ENCODE peak calls at places on chromosomes 12 and 14, in nine cellular contexts. One of them, this sample, is unnamed.
A peak's percentile ranks its signal among the peaks of the same experiment; 100 is the strongest.

GRCh38 chr14:100081997-100082625 is 16.9 kb downstream of the EVL start:
- DNase-seq in HCT116: no peak
- DNase-seq in stomach: no peak
- DNase-seq in endothelial cell of umbilical vein: no peak
- DNase-seq in breast epithelium: no peak
- DNase-seq in HepG2: no peak
- DNase-seq in esophagus muscularis mucosa: no peak
- DNase-seq in upper lobe of left lung: no peak
- DNase-seq in sigmoid colon: no peak
- DNase-seq in this sample: no peak

GRCh38 chr12:20601668-20602280 is 93.4 kb upstream of the SLCO1C1 start:
- DNase-seq in HCT116: peak; percentile 46
- DNase-seq in stomach: no peak
- DNase-seq in endothelial cell of umbilical vein: peak; percentile 75
- DNase-seq in breast epithelium: no peak
- DNase-seq in HepG2: peak; percentile 28
- DNase-seq in esophagus muscularis mucosa: no peak
- DNase-seq in upper lobe of left lung: no peak
- DNase-seq in sigmoid colon: no peak
- DNase-seq in this sample: no peak

GRCh38 chr12:70815056-70815455 is 105.5 kb downstream of the PTPRR start:
- DNase-seq in HCT116: no peak
- DNase-seq in stomach: no peak
- DNase-seq in endothelial cell of umbilical vein: no peak
- DNase-seq in breast epithelium: no peak
- DNase-seq in HepG2: no peak
- DNase-seq in esophagus muscularis mucosa: no peak
- DNase-seq in upper lobe of left lung: no peak
- DNase-seq in sigmoid colon: no peak
- DNase-seq in this sample: no peak

GRCh38 chr12:45732936-45733335 is 3.4 kb downstream of the ARID2 start:
- DNase-seq in HCT116: no peak
- DNase-seq in stomach: no peak
- DNase-seq in endothelial cell of umbilical vein: peak; percentile 46
- DNase-seq in breast epithelium: no peak
- DNase-seq in HepG2: no peak
- DNase-seq in esophagus muscularis mucosa: no peak
- DNase-seq in upper lobe of left lung: no peak
- DNase-seq in sigmoid colon: no peak
- DNase-seq in this sample: no peak

GRCh38 chr12:11461433-11461832 is 66.1 kb upstream of the PRB2 start:
- DNase-seq in HCT116: no peak
- DNase-seq in stomach: no peak
- DNase-seq in endothelial cell of umbilical vein: no peak
- DNase-seq in breast epithelium: no peak
- DNase-seq in HepG2: no peak
- DNase-seq in esophagus muscularis mucosa: no peak
- DNase-seq in upper lobe of left lung: no peak
- DNase-seq in sigmoid colon: no peak
- DNase-seq in this sample: no peak

GRCh38 chr12:85823436-85824179 is 12.6 kb downstream of the RASSF9 start:
- DNase-seq in HCT116: no peak
- DNase-seq in stomach: no peak
- DNase-seq in endothelial cell of umbilical vein: peak; percentile 58
- DNase-seq in breast epithelium: no peak
- DNase-seq in HepG2: no peak
- DNase-seq in esophagus muscularis mucosa: no peak
- DNase-seq in upper lobe of left lung: no peak
- DNase-seq in sigmoid colon: no peak
- DNase-seq in this sample: no peak

GRCh38 chr12:58368001-58368400 is 426.6 kb downstream of the ATP23 start:
- DNase-seq in HCT116: no peak
- DNase-seq in stomach: no peak
- DNase-seq in endothelial cell of umbilical vein: no peak
- DNase-seq in breast epithelium: no peak
- DNase-seq in HepG2: no peak
- DNase-seq in esophagus muscularis mucosa: no peak
- DNase-seq in upper lobe of left lung: no peak
- DNase-seq in sigmoid colon: no peak
- DNase-seq in this sample: no peak

GRCh38 chr12:5710260-5710878 is 234.7 kb downstream of the ANO2 start:
- DNase-seq in HCT116: no peak
- DNase-seq in stomach: no peak
- DNase-seq in endothelial cell of umbilical vein: no peak
- DNase-seq in breast epithelium: no peak
- DNase-seq in HepG2: no peak
- DNase-seq in esophagus muscularis mucosa: no peak
- DNase-seq in upper lobe of left lung: no peak
- DNase-seq in sigmoid colon: no peak
- DNase-seq in this sample: no peak

GRCh38 chr14:38731962-38732361 is 371.1 kb downstream of the SEC23A start:
- DNase-seq in HCT116: no peak
- DNase-seq in stomach: no peak
- DNase-seq in endothelial cell of umbilical vein: no peak
- DNase-seq in breast epithelium: no peak
- DNase-seq in HepG2: no peak
- DNase-seq in esophagus muscularis mucosa: no peak
- DNase-seq in upper lobe of left lung: no peak
- DNase-seq in sigmoid colon: no peak
- DNase-seq in this sample: no peak

GRCh38 chr12:49863946-49864816 is 21.3 kb upstream of the BCDIN3D start:
- DNase-seq in HCT116: no peak
- DNase-seq in stomach: no peak
- DNase-seq in endothelial cell of umbilical vein: no peak
- DNase-seq in breast epithelium: no peak
- DNase-seq in HepG2: no peak
- DNase-seq in esophagus muscularis mucosa: peak; percentile 92
- DNase-seq in upper lobe of left lung: no peak
- DNase-seq in sigmoid colon: no peak
- DNase-seq in this sample: no peak

GRCh38 chr14:92659765-92660561 is 88.5 kb downstream of the LGMN start:
- DNase-seq in HCT116: no peak
- DNase-seq in stomach: no peak
- DNase-seq in endothelial cell of umbilical vein: no peak
- DNase-seq in breast epithelium: peak; percentile 29
- DNase-seq in HepG2: no peak
- DNase-seq in esophagus muscularis mucosa: no peak
- DNase-seq in upper lobe of left lung: no peak
- DNase-seq in sigmoid colon: no peak
- DNase-seq in this sample: peak; percentile 44

GRCh38 chr12:3604281-3604680 is 113.3 kb downstream of the PRMT8 start:
- DNase-seq in HCT116: no peak
- DNase-seq in stomach: no peak
- DNase-seq in endothelial cell of umbilical vein: no peak
- DNase-seq in breast epithelium: no peak
- DNase-seq in HepG2: no peak
- DNase-seq in esophagus muscularis mucosa: no peak
- DNase-seq in upper lobe of left lung: peak; percentile 54
- DNase-seq in sigmoid colon: peak; percentile 29
- DNase-seq in this sample: no peak

GRCh38 chr14:72708708-72709475 is 185.0 kb downstream of the DPF3 start:
- DNase-seq in HCT116: peak; percentile 69
- DNase-seq in stomach: no peak
- DNase-seq in endothelial cell of umbilical vein: no peak
- DNase-seq in breast epithelium: no peak
- DNase-seq in HepG2: no peak
- DNase-seq in esophagus muscularis mucosa: no peak
- DNase-seq in upper lobe of left lung: no peak
- DNase-seq in sigmoid colon: no peak
- DNase-seq in this sample: no peak

GRCh38 chr14:90599339-90599738 is 202.5 kb downstream of the CALM1 start:
- DNase-seq in HCT116: no peak
- DNase-seq in stomach: no peak
- DNase-seq in endothelial cell of umbilical vein: no peak
- DNase-seq in breast epithelium: no peak
- DNase-seq in HepG2: no peak
- DNase-seq in esophagus muscularis mucosa: no peak
- DNase-seq in upper lobe of left lung: no peak
- DNase-seq in sigmoid colon: peak; percentile 59
- DNase-seq in this sample: no peak

GRCh38 chr12:57046947-57047890 is 2.7 kb downstream of the MYO1A start:
- DNase-seq in HCT116: no peak
- DNase-seq in stomach: no peak
- DNase-seq in endothelial cell of umbilical vein: no peak
- DNase-seq in breast epithelium: no peak
- DNase-seq in HepG2: no peak
- DNase-seq in esophagus muscularis mucosa: no peak
- DNase-seq in upper lobe of left lung: no peak
- DNase-seq in sigmoid colon: no peak
- DNase-seq in this sample: no peak

GRCh38 chr14:35342160-35343010 is 50.2 kb downstream of the PSMA6 start:
- DNase-seq in HCT116: no peak
- DNase-seq in stomach: peak; percentile 65
- DNase-seq in endothelial cell of umbilical vein: no peak
- DNase-seq in breast epithelium: peak; percentile 66
- DNase-seq in HepG2: no peak
- DNase-seq in esophagus muscularis mucosa: no peak
- DNase-seq in upper lobe of left lung: no peak
- DNase-seq in sigmoid colon: peak; percentile 95
- DNase-seq in this sample: no peak

GRCh38 chr12:116140559-116140958 is 136.9 kb downstream of the MED13L start:
- DNase-seq in HCT116: no peak
- DNase-seq in stomach: no peak
- DNase-seq in endothelial cell of umbilical vein: no peak
- DNase-seq in breast epithelium: no peak
- DNase-seq in HepG2: no peak
- DNase-seq in esophagus muscularis mucosa: no peak
- DNase-seq in upper lobe of left lung: no peak
- DNase-seq in sigmoid colon: no peak
- DNase-seq in this sample: no peak

GRCh38 chr14:63295991-63296630 is 22.6 kb downstream of the GPHB5 start:
- DNase-seq in HCT116: no peak
- DNase-seq in stomach: no peak
- DNase-seq in endothelial cell of umbilical vein: peak; percentile 47
- DNase-seq in breast epithelium: no peak
- DNase-seq in HepG2: no peak
- DNase-seq in esophagus muscularis mucosa: no peak
- DNase-seq in upper lobe of left lung: no peak
- DNase-seq in sigmoid colon: no peak
- DNase-seq in this sample: no peak

GRCh38 chr12:19967486-19967885 is 400.9 kb upstream of the PDE3A start:
- DNase-seq in HCT116: no peak
- DNase-seq in stomach: no peak
- DNase-seq in endothelial cell of umbilical vein: peak; percentile 85
- DNase-seq in breast epithelium: no peak
- DNase-seq in HepG2: no peak
- DNase-seq in esophagus muscularis mucosa: no peak
- DNase-seq in upper lobe of left lung: no peak
- DNase-seq in sigmoid colon: no peak
- DNase-seq in this sample: no peak

GRCh38 chr14:85344847-85345591 is 184.9 kb upstream of the FLRT2 start:
- DNase-seq in HCT116: no peak
- DNase-seq in stomach: no peak
- DNase-seq in endothelial cell of umbilical vein: no peak
- DNase-seq in breast epithelium: no peak
- DNase-seq in HepG2: no peak
- DNase-seq in esophagus muscularis mucosa: no peak
- DNase-seq in upper lobe of left lung: no peak
- DNase-seq in sigmoid colon: no peak
- DNase-seq in this sample: no peak

GRCh38 chr12:75585309-75585708 is 73.9 kb upstream of the KRR1 start:
- DNase-seq in HCT116: peak; percentile 19
- DNase-seq in stomach: no peak
- DNase-seq in endothelial cell of umbilical vein: peak; percentile 85
- DNase-seq in breast epithelium: no peak
- DNase-seq in HepG2: no peak
- DNase-seq in esophagus muscularis mucosa: no peak
- DNase-seq in upper lobe of left lung: no peak
- DNase-seq in sigmoid colon: no peak
- DNase-seq in this sample: no peak
- TF ChIP-seq POLR2AphosphoS5 in HCT116: no peak
- TF ChIP-seq POLR2AphosphoS5 in stomach: no peak
- TF ChIP-seq POLR2AphosphoS5 in endothelial cell of umbilical vein: no peak
- TF ChIP-seq POLR2AphosphoS5 in breast epithelium: no peak
- TF ChIP-seq POLR2AphosphoS5 in HepG2: no peak
- TF ChIP-seq POLR2AphosphoS5 in esophagus muscularis mucosa: no peak
- TF ChIP-seq POLR2AphosphoS5 in upper lobe of left lung: no peak
- TF ChIP-seq POLR2AphosphoS5 in sigmoid colon: no peak
- TF ChIP-seq POLR2AphosphoS5 in this sample: no peak

DNA sequence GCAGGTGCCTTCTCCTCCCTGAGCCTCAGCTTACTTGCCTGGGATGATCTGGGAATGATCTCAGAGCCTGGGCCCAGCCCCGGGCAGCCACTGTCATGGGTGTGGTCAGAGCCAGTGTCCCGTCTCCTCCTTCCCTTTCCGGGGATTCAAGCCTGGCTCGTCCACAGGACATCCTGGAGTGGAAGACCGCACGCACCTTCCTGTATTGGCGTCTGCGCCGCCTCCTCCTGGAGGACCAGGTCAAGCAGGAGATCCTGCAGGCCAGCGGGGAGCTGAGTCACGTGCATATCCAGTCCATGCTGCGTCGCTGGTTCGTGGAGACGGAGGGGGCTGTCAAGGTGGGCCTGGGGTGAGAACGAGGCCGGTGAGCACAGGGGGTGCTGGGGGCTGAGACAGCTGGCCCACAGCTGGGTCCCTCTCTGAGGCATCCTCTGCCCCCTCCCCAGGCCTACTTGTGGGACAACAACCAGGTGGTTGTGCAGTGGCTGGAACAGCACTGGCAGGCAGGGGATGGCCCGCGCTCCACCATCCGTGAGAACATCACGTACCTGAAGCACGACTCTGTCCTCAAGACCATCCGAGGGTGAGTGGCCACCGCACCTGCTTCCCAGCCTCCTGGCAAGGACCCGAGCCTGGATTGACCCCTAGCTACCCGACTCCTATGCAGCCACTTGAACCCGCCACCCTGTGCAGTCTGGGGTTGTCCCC is 44.0 kb downstream of the FOXN4 start:
- DNase-seq in HCT116: no peak
- DNase-seq in stomach: no peak
- DNase-seq in endothelial cell of umbilical vein: no peak
- DNase-seq in breast epithelium: no peak
- DNase-seq in HepG2: no peak
- DNase-seq in esophagus muscularis mucosa: no peak
- DNase-seq in upper lobe of left lung: no peak
- DNase-seq in sigmoid colon: no peak
- DNase-seq in this sample: no peak
- H3K27ac ChIP-seq in HCT116: no peak overlapping the region
- H3K27ac ChIP-seq in stomach: no peak overlapping the region
- H3K27ac ChIP-seq in endothelial cell of umbilical vein: no peak overlapping the region
- H3K27ac ChIP-seq in breast epithelium: no peak overlapping the region
- H3K27ac ChIP-seq in HepG2: no peak overlapping the region
- H3K27ac ChIP-seq in esophagus muscularis mucosa: peak overlapping the region; percentile 41
- H3K27ac ChIP-seq in upper lobe of left lung: no peak overlapping the region
- H3K27ac ChIP-seq in sigmoid colon: peak overlapping the region; percentile 61
- H3K27ac ChIP-seq in this sample: no peak overlapping the region

GRCh38 chr12:27619308-27619707 is 76.9 kb upstream of the REP15 start:
- DNase-seq in HCT116: peak; percentile 81
- DNase-seq in stomach: no peak
- DNase-seq in endothelial cell of umbilical vein: peak; percentile 87
- DNase-seq in breast epithelium: no peak
- DNase-seq in HepG2: peak; percentile 11
- DNase-seq in esophagus muscularis mucosa: no peak
- DNase-seq in upper lobe of left lung: no peak
- DNase-seq in sigmoid colon: no peak
- DNase-seq in this sample: no peak
- TF ChIP-seq POLR2AphosphoS5 in HCT116: peak; percentile 35
- TF ChIP-seq POLR2AphosphoS5 in stomach: no peak
- TF ChIP-seq POLR2AphosphoS5 in endothelial cell of umbilical vein: peak; percentile 81
- TF ChIP-seq POLR2AphosphoS5 in breast epithelium: no peak
- TF ChIP-seq POLR2AphosphoS5 in HepG2: no peak
- TF ChIP-seq POLR2AphosphoS5 in esophagus muscularis mucosa: no peak
- TF ChIP-seq POLR2AphosphoS5 in upper lobe of left lung: no peak
- TF ChIP-seq POLR2AphosphoS5 in sigmoid colon: peak; percentile 28
- TF ChIP-seq POLR2AphosphoS5 in this sample: no peak

GRCh38 chr14:20631023-20631820 is 10.3 kb downstream of the OR6S1 start:
- DNase-seq in HCT116: no peak
- DNase-seq in stomach: peak; percentile 39
- DNase-seq in endothelial cell of umbilical vein: peak; percentile 59
- DNase-seq in breast epithelium: no peak
- DNase-seq in HepG2: peak; percentile 79
- DNase-seq in esophagus muscularis mucosa: no peak
- DNase-seq in upper lobe of left lung: no peak
- DNase-seq in sigmoid colon: no peak
- DNase-seq in this sample: peak; percentile 37
- H3K27ac ChIP-seq in HCT116: no peak overlapping the region
- H3K27ac ChIP-seq in stomach: no peak overlapping the region
- H3K27ac ChIP-seq in endothelial cell of umbilical vein: no peak overlapping the region
- H3K27ac ChIP-seq in breast epithelium: no peak overlapping the region
- H3K27ac ChIP-seq in HepG2: peak overlapping the region; percentile 45
- H3K27ac ChIP-seq in esophagus muscularis mucosa: no peak overlapping the region
- H3K27ac ChIP-seq in upper lobe of left lung: no peak overlapping the region
- H3K27ac ChIP-seq in sigmoid colon: no peak overlapping the region
- H3K27ac ChIP-seq in this sample: peak overlapping the region; percentile 16